ENCODE peak calls at places on chromosomes 2 and 18, in four cellular contexts. H is foreskin fibroblast, F is RWPE2, R is body of pancreas. U is an unnamed sample.

GRCh38 chr2:240121190-240121589 is 14.9 kb downstream of the COPS9 start:
- DNase-seq in H (no peak), R (no peak), F (no peak), U (no peak)

GRCh38 chr2:231919341-231920035 is 6.7 kb downstream of the NPPC start:
- DNase-seq in R (no peak), H (no peak), F (peak), U (peak)

GRCh38 chr2:219886615-219887014 is 259.2 kb downstream of the SLC4A3 start:
- DNase-seq in R (no peak), H (no peak), F (no peak), U (no peak)

GRCh38 chr2:143692162-143692561 is 562.9 kb downstream of the ARHGAP15 start:
- DNase-seq in H (no peak), R (no peak), F (no peak), U (no peak)

GRCh38 chr18:56089607-56090258 is 501.7 kb upstream of the TCF4 start:
- DNase-seq in H (no peak), F (no peak), R (no peak), U (no peak)

GRCh38 chr2:179768765-179769164 is 92.6 kb downstream of the ZNF385B start:
- DNase-seq in H (peak), F (no peak), R (no peak), U (no peak)

GRCh38 chr2:106694960-106695470 is 191.0 kb downstream of the ST6GAL2 start:
- DNase-seq in F (no peak), R (no peak), H (no peak), U (no peak)

GRCh38 chr2:112794131-112794733 is 9.9 kb upstream of the IL1A start:
- DNase-seq in H (peak), R (peak), F (peak), U (no peak)

GRCh38 chr2:142756430-142756829 is 121.0 kb upstream of the KYNU start:
- DNase-seq in R (no peak), H (peak), F (no peak), U (no peak)

GRCh38 chr2:100262555-100263320 is 59.6 kb downstream of the LONRF2 start:
- DNase-seq in H (peak), F (no peak), R (peak), U (no peak)

GRCh38 chr2:21198637-21199036 is 74.9 kb downstream of the TDRD15 start:
- DNase-seq in H (no peak), F (no peak), R (no peak), U (no peak)

GRCh38 chr18:4821801-4822200 is 366.7 kb upstream of the DLGAP1 start:
- DNase-seq in F (no peak), H (no peak), R (no peak), U (no peak)

GRCh38 chr18:61998335-61998734 is 105.5 kb upstream of the RNF152 start:
- DNase-seq in H (peak), R (no peak), F (no peak), U (no peak)

GRCh38 chr18:79948719-79949411 is 2.6 kb downstream of the SLC66A2 start:
- DNase-seq in F (no peak), H (no peak), R (no peak), U (peak)

GRCh38 chr2:97267411-97268074 is 154.6 kb downstream of the ANKRD36 start:
- DNase-seq in H (no peak), F (peak), R (peak), U (peak)

GRCh38 chr2:151306621-151307020 is 17.2 kb upstream of the NMI start:
- DNase-seq in R (no peak), H (peak), F (no peak), U (no peak)

GRCh38 chr18:79572848-79573451 is 106.7 kb upstream of the CTDP1 start:
- DNase-seq in R (no peak), F (no peak), H (no peak), U (no peak)

GRCh38 chr2:59630789-59631188 is 922.7 kb downstream of the BCL11A start:
- DNase-seq in R (no peak), H (no peak), F (no peak), U (no peak)

GRCh38 chr2:223082701-223083100 is 30.7 kb downstream of the KCNE4 start:
- DNase-seq in R (no peak), F (no peak), H (peak), U (no peak)

GRCh38 chr2:10424051-10424450 is 24.1 kb downstream of the ODC1 start:
- DNase-seq in R (no peak), F (no peak), H (peak), U (peak)

GRCh38 chr2:154623819-154624218 is 74.7 kb upstream of the KCNJ3 start:
- DNase-seq in R (peak), F (no peak), H (peak), U (no peak)

GRCh38 chr2:150404147-150404546 is 83.3 kb downstream of the RND3 start:
- DNase-seq in H (no peak), R (no peak), F (no peak), U (no peak)

GRCh38 chr18:60372598-60372997 is at the start of gene MC4R:
- DNase-seq in H (peak), F (no peak), R (peak), U (no peak)

GRCh38 chr2:202178342-202178958 is 59.9 kb downstream of the SUMO1 start:
- DNase-seq in H (peak), F (no peak), R (peak), U (no peak)

GRCh38 chr2:157468931-157469708 is 25.2 kb upstream of the CYTIP start:
- DNase-seq in F (no peak), H (peak), R (no peak), U (no peak)

GRCh38 chr2:78260861-78261260 is 738.7 kb upstream of the LRRTM4 start:
- DNase-seq in H (no peak), R (no peak), F (no peak), U (no peak)

GRCh38 chr2:3712841-3713503 is 9.6 kb downstream of the DCDC2C start:
- DNase-seq in H (no peak), F (no peak), R (no peak), U (no peak)

GRCh38 chr18:45916302-45916701 is 50.8 kb downstream of the EPG5 start:
- DNase-seq in H (no peak), F (no peak), R (no peak), U (no peak)

GRCh38 chr2:233691443-233692433 is 952 bp upstream of the UGT1A6 start:
- DNase-seq in R (no peak), F (peak), H (no peak), U (no peak)

GRCh38 chr18:77130229-77131099 is 2.1 kb downstream of the MBP start:
- DNase-seq in R (no peak), H (no peak), F (no peak), U (no peak)

GRCh38 chr2:61793389-61793836 is 60.4 kb downstream of the FAM161A start:
- DNase-seq in H (peak), R (peak), F (peak), U (no peak)

GRCh38 chr18:24054130-24054529 is 39.6 kb downstream of the TTC39C start:
- DNase-seq in R (no peak), F (no peak), H (peak), U (no peak)

GRCh38 chr2:167132906-167133555 is 244.8 kb downstream of the XIRP2 start:
- DNase-seq in F (no peak), R (no peak), H (peak), U (no peak)

GRCh38 chr2:26580751-26581150 is 60.4 kb downstream of the CIB4 start:
- DNase-seq in R (no peak), H (no peak), F (no peak), U (no peak)
- TF ChIP-seq CTCF in R (no peak), H (no peak), F (no peak), U (no peak)

GRCh38 chr2:186991766-186992417 is 142.9 kb upstream of the ZSWIM2 start:
- DNase-seq in H (peak), R (no peak), F (no peak), U (no peak)
- TF ChIP-seq CTCF in H (no peak), R (no peak), F (peak), U (peak)

GRCh38 chr2:152336103-152336853 is 1.3 kb downstream of the FMNL2 start:
- DNase-seq in F (no peak), R (peak), H (peak), U (no peak)
- TF ChIP-seq CTCF in F (no peak), R (no peak), H (no peak), U (peak)

GRCh38 chr2:7444614-7445013 is 527.4 kb downstream of the RNF144A start:
- DNase-seq in H (no peak), R (no peak), F (no peak), U (no peak)

GRCh38 chr2:7450188-7451156 is 533.3 kb downstream of the RNF144A start:
- DNase-seq in F (no peak), H (no peak), R (no peak), U (no peak)

GRCh38 chr2:7452110-7452851 is 535.1 kb downstream of the RNF144A start:
- DNase-seq in F (no peak), H (no peak), R (no peak), U (no peak)

GRCh38 chr2:7449287-7449686 is 532.1 kb downstream of the RNF144A start:
- DNase-seq in R (no peak), F (no peak), H (no peak), U (no peak)

DNA sequence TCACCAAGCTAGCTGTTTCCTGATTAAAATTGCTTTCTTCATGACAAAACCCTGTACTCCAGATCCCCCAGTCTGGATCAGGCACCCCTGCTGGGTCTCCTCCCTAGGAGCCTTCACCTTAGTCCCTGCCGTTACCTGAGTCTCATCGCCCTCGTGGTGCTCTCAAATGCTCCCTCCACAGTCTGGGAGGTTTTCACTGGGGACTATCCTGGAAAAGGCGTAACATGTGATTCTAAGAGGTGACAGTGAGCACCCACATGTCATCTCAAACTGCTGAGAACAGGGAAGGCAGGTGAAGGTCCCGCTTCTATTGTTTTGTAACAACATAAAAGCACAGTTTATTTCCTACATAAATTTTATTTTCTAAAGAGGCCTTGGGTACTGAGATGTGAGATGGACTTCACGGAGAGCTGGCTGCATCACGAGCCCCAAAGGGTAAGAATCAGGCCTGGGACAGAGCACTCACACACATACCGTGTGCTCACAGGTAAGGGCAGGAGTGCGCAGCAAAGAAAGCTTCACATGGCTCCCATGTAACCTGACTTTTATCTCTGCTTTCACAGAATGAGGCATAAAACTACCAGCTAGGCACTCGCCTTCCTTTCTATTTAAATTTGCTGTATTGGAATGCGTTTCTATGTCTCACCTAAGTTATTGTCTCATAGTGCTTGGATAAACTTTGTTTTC is 531.5 kb downstream of the RNF144A start:
- DNase-seq in H (no peak), F (no peak), R (no peak), U (no peak)
- TF ChIP-seq CTCF in H (no peak), F (no peak), R (no peak), U (no peak)

GRCh38 chr2:23566236-23567142 is 181.5 kb downstream of the KLHL29 start:
- DNase-seq in H (peak), R (no peak), F (no peak), U (no peak)
- TF ChIP-seq CTCF in H (peak), R (no peak), F (peak), U (peak)

U was measured in chondrocyte.